ENCODE peak calls at places on chromosomes 16 and 17, in ten cellular contexts. One of them, this sample, is unnamed.

GRCh38 chr17:29246638-29247037 is at the start of gene CRYBA1:
- DNase-seq in thoracic aorta: no peak
- DNase-seq in NCI-H69: peak
- DNase-seq in heart left ventricle: no peak
- DNase-seq in AG08395: no peak
- DNase-seq in stimulated activated CD8-positive, alpha-beta memory T cell treated with anti-CD3 and anti-CD28 coated beads, Interleukin-7, amount 100 ng/mL, for 1 hour: no peak
- DNase-seq in T-helper 2 cell: no peak
- DNase-seq in esophagus squamous epithelium: no peak
- DNase-seq in midbrain: no peak
- DNase-seq in hepatic stellate cell: no peak
- DNase-seq in this sample: no peak

GRCh38 chr16:75494696-75495601 is at the start of gene CHST6:
- DNase-seq in AG08395: no peak
- DNase-seq in NCI-H69: peak
- DNase-seq in midbrain: peak
- DNase-seq in stimulated activated CD8-positive, alpha-beta memory T cell treated with anti-CD3 and anti-CD28 coated beads, Interleukin-7, amount 100 ng/mL, for 1 hour: no peak
- DNase-seq in hepatic stellate cell: no peak
- DNase-seq in T-helper 2 cell: no peak
- DNase-seq in esophagus squamous epithelium: no peak
- DNase-seq in thoracic aorta: no peak
- DNase-seq in heart left ventricle: peak
- DNase-seq in this sample: peak

GRCh38 chr17:73289549-73290254 is 22.1 kb downstream of the CDC42EP4 start:
- DNase-seq in thoracic aorta: no peak
- DNase-seq in hepatic stellate cell: no peak
- DNase-seq in T-helper 2 cell: no peak
- DNase-seq in stimulated activated CD8-positive, alpha-beta memory T cell treated with anti-CD3 and anti-CD28 coated beads, Interleukin-7, amount 100 ng/mL, for 1 hour: no peak
- DNase-seq in AG08395: no peak
- DNase-seq in esophagus squamous epithelium: no peak
- DNase-seq in heart left ventricle: no peak
- DNase-seq in midbrain: no peak
- DNase-seq in NCI-H69: no peak
- DNase-seq in this sample: no peak

GRCh38 chr17:7579001-7579838 is at the start of gene CD68:
- DNase-seq in midbrain: peak
- DNase-seq in esophagus squamous epithelium: peak
- DNase-seq in thoracic aorta: peak
- DNase-seq in AG08395: peak
- DNase-seq in heart left ventricle: peak
- DNase-seq in NCI-H69: peak
- DNase-seq in T-helper 2 cell: no peak
- DNase-seq in hepatic stellate cell: peak
- DNase-seq in stimulated activated CD8-positive, alpha-beta memory T cell treated with anti-CD3 and anti-CD28 coated beads, Interleukin-7, amount 100 ng/mL, for 1 hour: peak
- DNase-seq in this sample: peak

GRCh38 chr16:47966325-47966724 is 189.5 kb downstream of the ABCC12 start:
- DNase-seq in esophagus squamous epithelium: no peak
- DNase-seq in AG08395: no peak
- DNase-seq in heart left ventricle: no peak
- DNase-seq in midbrain: no peak
- DNase-seq in stimulated activated CD8-positive, alpha-beta memory T cell treated with anti-CD3 and anti-CD28 coated beads, Interleukin-7, amount 100 ng/mL, for 1 hour: no peak
- DNase-seq in hepatic stellate cell: no peak
- DNase-seq in NCI-H69: no peak
- DNase-seq in T-helper 2 cell: no peak
- DNase-seq in thoracic aorta: no peak
- DNase-seq in this sample: no peak

GRCh38 chr17:41919165-41919817 is 540 bp upstream of the ACLY start:
- DNase-seq in T-helper 2 cell: no peak
- DNase-seq in midbrain: peak
- DNase-seq in stimulated activated CD8-positive, alpha-beta memory T cell treated with anti-CD3 and anti-CD28 coated beads, Interleukin-7, amount 100 ng/mL, for 1 hour: no peak
- DNase-seq in AG08395: no peak
- DNase-seq in esophagus squamous epithelium: no peak
- DNase-seq in heart left ventricle: no peak
- DNase-seq in NCI-H69: peak
- DNase-seq in hepatic stellate cell: peak
- DNase-seq in thoracic aorta: no peak
- DNase-seq in this sample: peak

GRCh38 chr16:81097230-81097629 is 1.0 kb upstream of the GCSH start:
- DNase-seq in heart left ventricle: no peak
- DNase-seq in esophagus squamous epithelium: no peak
- DNase-seq in AG08395: no peak
- DNase-seq in NCI-H69: no peak
- DNase-seq in T-helper 2 cell: no peak
- DNase-seq in thoracic aorta: no peak
- DNase-seq in stimulated activated CD8-positive, alpha-beta memory T cell treated with anti-CD3 and anti-CD28 coated beads, Interleukin-7, amount 100 ng/mL, for 1 hour: no peak
- DNase-seq in midbrain: no peak
- DNase-seq in hepatic stellate cell: no peak
- DNase-seq in this sample: no peak

GRCh38 chr16:3282103-3282746 is 1.1 kb upstream of the ZNF263 start:
- DNase-seq in hepatic stellate cell: peak
- DNase-seq in AG08395: no peak
- DNase-seq in heart left ventricle: no peak
- DNase-seq in esophagus squamous epithelium: no peak
- DNase-seq in NCI-H69: peak
- DNase-seq in midbrain: no peak
- DNase-seq in stimulated activated CD8-positive, alpha-beta memory T cell treated with anti-CD3 and anti-CD28 coated beads, Interleukin-7, amount 100 ng/mL, for 1 hour: no peak
- DNase-seq in T-helper 2 cell: no peak
- DNase-seq in thoracic aorta: no peak
- DNase-seq in this sample: peak

GRCh38 chr16:70642633-70643032 is 3.7 kb upstream of the IL34 start:
- DNase-seq in heart left ventricle: no peak
- DNase-seq in esophagus squamous epithelium: no peak
- DNase-seq in T-helper 2 cell: no peak
- DNase-seq in stimulated activated CD8-positive, alpha-beta memory T cell treated with anti-CD3 and anti-CD28 coated beads, Interleukin-7, amount 100 ng/mL, for 1 hour: no peak
- DNase-seq in thoracic aorta: no peak
- DNase-seq in hepatic stellate cell: no peak
- DNase-seq in midbrain: no peak
- DNase-seq in NCI-H69: no peak
- DNase-seq in AG08395: no peak
- DNase-seq in this sample: no peak

GRCh38 chr16:49910761-49911160 is 54.8 kb upstream of the ZNF423 start:
- DNase-seq in esophagus squamous epithelium: no peak
- DNase-seq in NCI-H69: no peak
- DNase-seq in heart left ventricle: no peak
- DNase-seq in hepatic stellate cell: no peak
- DNase-seq in AG08395: no peak
- DNase-seq in midbrain: no peak
- DNase-seq in stimulated activated CD8-positive, alpha-beta memory T cell treated with anti-CD3 and anti-CD28 coated beads, Interleukin-7, amount 100 ng/mL, for 1 hour: no peak
- DNase-seq in T-helper 2 cell: no peak
- DNase-seq in thoracic aorta: no peak
- DNase-seq in this sample: no peak

GRCh38 chr17:64188088-64188487 is 58.1 kb upstream of the ERN1 start:
- DNase-seq in NCI-H69: no peak
- DNase-seq in stimulated activated CD8-positive, alpha-beta memory T cell treated with anti-CD3 and anti-CD28 coated beads, Interleukin-7, amount 100 ng/mL, for 1 hour: no peak
- DNase-seq in hepatic stellate cell: no peak
- DNase-seq in thoracic aorta: no peak
- DNase-seq in heart left ventricle: no peak
- DNase-seq in T-helper 2 cell: no peak
- DNase-seq in midbrain: no peak
- DNase-seq in esophagus squamous epithelium: no peak
- DNase-seq in AG08395: no peak
- DNase-seq in this sample: no peak

GRCh38 chr17:74008196-74008595 is 195.3 kb upstream of the RPL38 start:
- DNase-seq in T-helper 2 cell: no peak
- DNase-seq in esophagus squamous epithelium: no peak
- DNase-seq in hepatic stellate cell: no peak
- DNase-seq in stimulated activated CD8-positive, alpha-beta memory T cell treated with anti-CD3 and anti-CD28 coated beads, Interleukin-7, amount 100 ng/mL, for 1 hour: no peak
- DNase-seq in NCI-H69: peak
- DNase-seq in AG08395: peak
- DNase-seq in thoracic aorta: no peak
- DNase-seq in midbrain: no peak
- DNase-seq in heart left ventricle: no peak
- DNase-seq in this sample: peak

GRCh38 chr17:4877089-4877488 is 22.2 kb upstream of the C17orf107 start:
- DNase-seq in T-helper 2 cell: no peak
- DNase-seq in stimulated activated CD8-positive, alpha-beta memory T cell treated with anti-CD3 and anti-CD28 coated beads, Interleukin-7, amount 100 ng/mL, for 1 hour: no peak
- DNase-seq in midbrain: peak
- DNase-seq in NCI-H69: no peak
- DNase-seq in esophagus squamous epithelium: no peak
- DNase-seq in thoracic aorta: no peak
- DNase-seq in heart left ventricle: no peak
- DNase-seq in AG08395: no peak
- DNase-seq in hepatic stellate cell: no peak
- DNase-seq in this sample: no peak

GRCh38 chr16:78094166-78094565 is 5.3 kb upstream of the WWOX start:
- DNase-seq in esophagus squamous epithelium: no peak
- DNase-seq in NCI-H69: peak
- DNase-seq in midbrain: no peak
- DNase-seq in thoracic aorta: no peak
- DNase-seq in AG08395: no peak
- DNase-seq in hepatic stellate cell: no peak
- DNase-seq in T-helper 2 cell: no peak
- DNase-seq in heart left ventricle: no peak
- DNase-seq in stimulated activated CD8-positive, alpha-beta memory T cell treated with anti-CD3 and anti-CD28 coated beads, Interleukin-7, amount 100 ng/mL, for 1 hour: no peak
- DNase-seq in this sample: peak

GRCh38 chr16:86252596-86252995 is 257.7 kb upstream of the FOXF1 start:
- DNase-seq in heart left ventricle: no peak
- DNase-seq in esophagus squamous epithelium: no peak
- DNase-seq in hepatic stellate cell: peak
- DNase-seq in NCI-H69: peak
- DNase-seq in T-helper 2 cell: no peak
- DNase-seq in midbrain: no peak
- DNase-seq in thoracic aorta: no peak
- DNase-seq in AG08395: peak
- DNase-seq in stimulated activated CD8-positive, alpha-beta memory T cell treated with anti-CD3 and anti-CD28 coated beads, Interleukin-7, amount 100 ng/mL, for 1 hour: no peak
- DNase-seq in this sample: peak

GRCh38 chr17:64126918-64127317 is 3.0 kb downstream of the ERN1 start:
- DNase-seq in NCI-H69: no peak
- DNase-seq in T-helper 2 cell: no peak
- DNase-seq in AG08395: no peak
- DNase-seq in heart left ventricle: no peak
- DNase-seq in hepatic stellate cell: no peak
- DNase-seq in esophagus squamous epithelium: no peak
- DNase-seq in stimulated activated CD8-positive, alpha-beta memory T cell treated with anti-CD3 and anti-CD28 coated beads, Interleukin-7, amount 100 ng/mL, for 1 hour: no peak
- DNase-seq in thoracic aorta: no peak
- DNase-seq in midbrain: no peak
- DNase-seq in this sample: no peak

GRCh38 chr16:3748307-3748706 is 31.0 kb upstream of the TRAP1 start:
- DNase-seq in thoracic aorta: no peak
- DNase-seq in T-helper 2 cell: no peak
- DNase-seq in hepatic stellate cell: no peak
- DNase-seq in heart left ventricle: no peak
- DNase-seq in midbrain: no peak
- DNase-seq in esophagus squamous epithelium: no peak
- DNase-seq in stimulated activated CD8-positive, alpha-beta memory T cell treated with anti-CD3 and anti-CD28 coated beads, Interleukin-7, amount 100 ng/mL, for 1 hour: no peak
- DNase-seq in NCI-H69: no peak
- DNase-seq in AG08395: no peak
- DNase-seq in this sample: no peak

GRCh38 chr16:71409038-71409775 is 32.6 kb downstream of the TLE7 start:
- DNase-seq in heart left ventricle: no peak
- DNase-seq in NCI-H69: no peak
- DNase-seq in esophagus squamous epithelium: no peak
- DNase-seq in midbrain: no peak
- DNase-seq in hepatic stellate cell: no peak
- DNase-seq in AG08395: no peak
- DNase-seq in stimulated activated CD8-positive, alpha-beta memory T cell treated with anti-CD3 and anti-CD28 coated beads, Interleukin-7, amount 100 ng/mL, for 1 hour: no peak
- DNase-seq in T-helper 2 cell: no peak
- DNase-seq in thoracic aorta: no peak
- DNase-seq in this sample: no peak

GRCh38 chr16:89031715-89032659 is 55.0 kb upstream of the CBFA2T3 start:
- DNase-seq in midbrain: peak
- DNase-seq in thoracic aorta: no peak
- DNase-seq in NCI-H69: no peak
- DNase-seq in esophagus squamous epithelium: no peak
- DNase-seq in AG08395: no peak
- DNase-seq in heart left ventricle: no peak
- DNase-seq in stimulated activated CD8-positive, alpha-beta memory T cell treated with anti-CD3 and anti-CD28 coated beads, Interleukin-7, amount 100 ng/mL, for 1 hour: no peak
- DNase-seq in T-helper 2 cell: peak
- DNase-seq in hepatic stellate cell: no peak
- DNase-seq in this sample: no peak

GRCh38 chr17:17738901-17739300 is 57.6 kb downstream of the RAI1 start:
- DNase-seq in thoracic aorta: no peak
- DNase-seq in T-helper 2 cell: no peak
- DNase-seq in AG08395: no peak
- DNase-seq in stimulated activated CD8-positive, alpha-beta memory T cell treated with anti-CD3 and anti-CD28 coated beads, Interleukin-7, amount 100 ng/mL, for 1 hour: no peak
- DNase-seq in hepatic stellate cell: no peak
- DNase-seq in esophagus squamous epithelium: no peak
- DNase-seq in midbrain: no peak
- DNase-seq in NCI-H69: no peak
- DNase-seq in heart left ventricle: no peak
- DNase-seq in this sample: no peak

GRCh38 chr17:27457405-27457730 is 1.1 kb downstream of the KSR1 start:
- DNase-seq in esophagus squamous epithelium: no peak
- DNase-seq in NCI-H69: no peak
- DNase-seq in hepatic stellate cell: no peak
- DNase-seq in heart left ventricle: no peak
- DNase-seq in stimulated activated CD8-positive, alpha-beta memory T cell treated with anti-CD3 and anti-CD28 coated beads, Interleukin-7, amount 100 ng/mL, for 1 hour: no peak
- DNase-seq in AG08395: no peak
- DNase-seq in T-helper 2 cell: no peak
- DNase-seq in thoracic aorta: no peak
- DNase-seq in midbrain: peak
- DNase-seq in this sample: no peak

GRCh38 chr16:88378401-88378800 is 4.4 kb upstream of the ZNF469 start:
- DNase-seq in hepatic stellate cell: no peak
- DNase-seq in NCI-H69: no peak
- DNase-seq in stimulated activated CD8-positive, alpha-beta memory T cell treated with anti-CD3 and anti-CD28 coated beads, Interleukin-7, amount 100 ng/mL, for 1 hour: no peak
- DNase-seq in heart left ventricle: peak
- DNase-seq in AG08395: no peak
- DNase-seq in esophagus squamous epithelium: no peak
- DNase-seq in thoracic aorta: no peak
- DNase-seq in T-helper 2 cell: no peak
- DNase-seq in midbrain: no peak
- DNase-seq in this sample: no peak

GRCh38 chr16:27985981-27986380 is 77.5 kb downstream of the GSG1L start:
- DNase-seq in AG08395: no peak
- DNase-seq in T-helper 2 cell: no peak
- DNase-seq in esophagus squamous epithelium: no peak
- DNase-seq in stimulated activated CD8-positive, alpha-beta memory T cell treated with anti-CD3 and anti-CD28 coated beads, Interleukin-7, amount 100 ng/mL, for 1 hour: no peak
- DNase-seq in midbrain: no peak
- DNase-seq in hepatic stellate cell: no peak
- DNase-seq in heart left ventricle: no peak
- DNase-seq in NCI-H69: no peak
- DNase-seq in thoracic aorta: no peak
- DNase-seq in this sample: no peak

GRCh38 chr17:6475411-6475810 is 31.2 kb downstream of the PIMREG start:
- DNase-seq in thoracic aorta: no peak
- DNase-seq in T-helper 2 cell: no peak
- DNase-seq in stimulated activated CD8-positive, alpha-beta memory T cell treated with anti-CD3 and anti-CD28 coated beads, Interleukin-7, amount 100 ng/mL, for 1 hour: no peak
- DNase-seq in midbrain: no peak
- DNase-seq in esophagus squamous epithelium: no peak
- DNase-seq in AG08395: no peak
- DNase-seq in NCI-H69: peak
- DNase-seq in heart left ventricle: no peak
- DNase-seq in hepatic stellate cell: no peak
- DNase-seq in this sample: no peak

GRCh38 chr16:67397451-67397801 is 4.1 kb upstream of the TPPP3 start:
- DNase-seq in heart left ventricle: peak
- DNase-seq in hepatic stellate cell: peak
- DNase-seq in AG08395: no peak
- DNase-seq in thoracic aorta: no peak
- DNase-seq in stimulated activated CD8-positive, alpha-beta memory T cell treated with anti-CD3 and anti-CD28 coated beads, Interleukin-7, amount 100 ng/mL, for 1 hour: no peak
- DNase-seq in midbrain: no peak
- DNase-seq in NCI-H69: no peak
- DNase-seq in esophagus squamous epithelium: no peak
- DNase-seq in T-helper 2 cell: no peak
- DNase-seq in this sample: no peak

GRCh38 chr17:20955437-20956323 is 87.1 kb downstream of the USP22 start:
- DNase-seq in AG08395: no peak
- DNase-seq in esophagus squamous epithelium: no peak
- DNase-seq in T-helper 2 cell: no peak
- DNase-seq in NCI-H69: peak
- DNase-seq in hepatic stellate cell: no peak
- DNase-seq in thoracic aorta: no peak
- DNase-seq in heart left ventricle: no peak
- DNase-seq in midbrain: no peak
- DNase-seq in stimulated activated CD8-positive, alpha-beta memory T cell treated with anti-CD3 and anti-CD28 coated beads, Interleukin-7, amount 100 ng/mL, for 1 hour: no peak
- DNase-seq in this sample: peak

This sample was measured in DMS53.